ENCODE peak calls at places on chromosomes 1 and 21, in seven cellular contexts. S, H, C, X, U, K and W are unnamed samples.
A peak's percentile ranks its signal among the peaks of the same experiment; 100 is the strongest.

GRCh38 chr1:80534606-80535360 is 1266.0 kb upstream of the ADGRL2 start:
- DNase-seq in S (no peak), H (no peak), C (no peak), X (no peak), U (peak; percentile 16), K (no peak), W (no peak)

GRCh38 chr1:226644541-226645176 is 94.4 kb downstream of the ITPKB start:
- DNase-seq in S (peak; percentile 6), H (peak; percentile 5), C (no peak), X (no peak), U (no peak), K (no peak), W (no peak)

GRCh38 chr1:2459757-2460156 is 16.3 kb upstream of the PLCH2 start:
- DNase-seq in S (peak; percentile 45), H (no peak), C (peak; percentile 38), X (peak; percentile 40), U (peak; percentile 53), K (no peak), W (no peak)

GRCh38 chr1:116286541-116286971 is 86.5 kb upstream of the ATP1A1 start:
- DNase-seq in S (no peak), H (no peak), C (no peak), X (no peak), U (peak; percentile 69), K (no peak), W (peak; percentile 10)

GRCh38 chr1:119370748-119371147 is 2.2 kb downstream of the HAO2 start:
- DNase-seq in S (no peak), H (no peak), C (no peak), X (no peak), U (no peak), K (no peak), W (no peak)

GRCh38 chr1:70290248-70290647 is 64.3 kb downstream of the ANKRD13C start:
- DNase-seq in S (no peak), H (no peak), C (no peak), X (no peak), U (peak; percentile 27), K (no peak), W (peak; percentile 29)

GRCh38 chr21:25956993-25957714 is 213.4 kb downstream of the APP start:
- DNase-seq in S (no peak), H (no peak), C (no peak), X (no peak), U (peak; percentile 91), K (no peak), W (peak; percentile 58)

GRCh38 chr1:41795205-41795762 is 123.4 kb downstream of the HIVEP3 start:
- DNase-seq in S (no peak), H (no peak), C (no peak), X (no peak), U (peak; percentile 80), K (no peak), W (peak; percentile 63)

GRCh38 chr1:43358121-43358745 is 548 bp upstream of the CDC20 start:
- DNase-seq in S (no peak), H (no peak), C (no peak), X (no peak), U (peak; percentile 51), K (peak; percentile 73), W (peak; percentile 38)

GRCh38 chr1:47563206-47563605 is 125.4 kb downstream of the FOXD2 start:
- DNase-seq in S (no peak), H (no peak), C (no peak), X (no peak), U (no peak), K (no peak), W (no peak)

GRCh38 chr1:15750924-15751323 is 7.7 kb upstream of the FBLIM1 start:
- DNase-seq in S (no peak), H (no peak), C (no peak), X (no peak), U (no peak), K (no peak), W (no peak)

GRCh38 chr1:5427026-5427613 is 565.1 kb downstream of the NPHP4 start:
- DNase-seq in S (no peak), H (no peak), C (no peak), X (no peak), U (no peak), K (no peak), W (no peak)

GRCh38 chr1:41354956-41355355 is 6.3 kb upstream of the FOXO6 start:
- DNase-seq in S (no peak), H (no peak), C (no peak), X (no peak), U (no peak), K (no peak), W (no peak)

GRCh38 chr21:28699591-28700259 is 293.0 kb downstream of the LTN1 start:
- DNase-seq in S (no peak), H (no peak), C (no peak), X (no peak), U (no peak), K (no peak), W (no peak)

GRCh38 chr1:155003766-155004351 is 1.3 kb downstream of the ZBTB7B start:
- DNase-seq in S (peak; percentile 86), H (peak; percentile 55), C (peak; percentile 76), X (peak; percentile 79), U (peak; percentile 39), K (peak; percentile 70), W (peak; percentile 33)

GRCh38 chr1:8364528-8365442 is 46.9 kb downstream of the SLC45A1 start:
- DNase-seq in S (no peak), H (no peak), C (no peak), X (no peak), U (no peak), K (no peak), W (no peak)

GRCh38 chr1:229203030-229203751 is 67.7 kb upstream of the RAB4A start:
- DNase-seq in S (no peak), H (peak; percentile 62), C (no peak), X (no peak), U (peak; percentile 77), K (no peak), W (peak; percentile 72)

GRCh38 chr1:189211742-189212141 is 1265.9 kb downstream of the BRINP3 start:
- DNase-seq in S (no peak), H (no peak), C (no peak), X (no peak), U (peak; percentile 13), K (no peak), W (no peak)

GRCh38 chr1:89358287-89358893 is 5.5 kb upstream of the GBP6 start:
- DNase-seq in S (peak; percentile 66), H (peak; percentile 80), C (peak; percentile 86), X (peak; percentile 83), U (peak; percentile 86), K (peak; percentile 68), W (peak; percentile 52)

GRCh38 chr1:39886757-39887231 is 3.5 kb upstream of the TRIT1 start:
- DNase-seq in S (no peak), H (no peak), C (no peak), X (no peak), U (no peak), K (no peak), W (peak; percentile 47)

GRCh38 chr1:230464618-230465017 is 38.5 kb upstream of the PGBD5 start:
- DNase-seq in S (no peak), H (no peak), C (no peak), X (peak; percentile 9), U (peak; percentile 19), K (no peak), W (no peak)

GRCh38 chr1:28545246-28545628 is 7.6 kb upstream of the TRNAU1AP start:
- DNase-seq in S (no peak), H (no peak), C (no peak), X (no peak), U (no peak), K (no peak), W (no peak)

GRCh38 chr1:28535180-28535579 is 17.7 kb upstream of the TRNAU1AP start:
- DNase-seq in S (no peak), H (no peak), C (no peak), X (no peak), U (no peak), K (peak; percentile 10), W (no peak)

GRCh38 chr1:28538286-28538685 is 14.6 kb upstream of the TRNAU1AP start:
- DNase-seq in S (no peak), H (no peak), C (no peak), X (no peak), U (no peak), K (no peak), W (no peak)

GRCh38 chr1:28537457-28538199 is 15.3 kb upstream of the TRNAU1AP start:
- DNase-seq in S (no peak), H (no peak), C (no peak), X (no peak), U (no peak), K (no peak), W (no peak)

DNA sequence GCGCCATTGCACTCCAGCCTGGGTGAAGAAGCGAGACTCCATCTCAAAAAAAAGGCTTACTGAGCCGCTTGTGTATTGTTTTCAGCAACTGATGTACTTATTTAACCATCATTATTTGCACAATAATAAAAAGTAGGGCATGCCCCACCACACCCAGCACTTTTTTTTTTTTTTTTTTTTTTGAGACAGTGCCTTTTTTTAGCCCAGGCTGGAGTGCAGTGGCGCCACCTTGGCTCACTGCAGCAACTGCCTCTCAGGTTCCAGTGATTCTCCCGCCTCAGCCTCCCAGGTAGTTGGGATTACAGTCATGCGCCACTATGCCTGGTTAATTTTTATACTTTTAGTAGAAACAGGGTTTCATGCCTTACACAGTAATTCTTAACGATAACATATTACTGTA is 12.2 kb upstream of the TRNAU1AP start:
- DNase-seq in S (no peak), H (no peak), C (no peak), X (no peak), U (peak; percentile 4), K (no peak), W (no peak)
- TF ChIP-seq CTCF in S (no peak), H (no peak), C (no peak), X (no peak), U (peak; percentile 28), K (no peak), W (peak; percentile 38)

GRCh38 chr21:45012661-45013270 is 61.6 kb upstream of the ADARB1 start:
- DNase-seq in S (peak; percentile 27), H (no peak), C (no peak), X (no peak), U (no peak), K (no peak), W (no peak)
- TF ChIP-seq CTCF in S (no peak), H (no peak), C (no peak), X (no peak), U (peak; percentile 6), K (no peak), W (no peak)

GRCh38 chr21:35885942-35886541 is 174.3 kb downstream of the SETD4 start:
- DNase-seq in S (no peak), H (no peak), C (no peak), X (no peak), U (no peak), K (no peak), W (no peak)
- TF ChIP-seq CTCF in S (no peak), H (no peak), C (no peak), X (no peak), U (no peak), K (no peak), W (no peak)

GRCh38 chr1:22317231-22317919 is 134.3 kb upstream of the ZBTB40 start:
- DNase-seq in S (no peak), H (peak; percentile 74), C (no peak), X (no peak), U (peak; percentile 30), K (peak; percentile 45), W (no peak)
- TF ChIP-seq CTCF in S (no peak), H (peak; percentile 81), C (peak; percentile 26), X (no peak), U (peak; percentile 76), K (peak; percentile 44), W (peak; percentile 73)

DNA sequence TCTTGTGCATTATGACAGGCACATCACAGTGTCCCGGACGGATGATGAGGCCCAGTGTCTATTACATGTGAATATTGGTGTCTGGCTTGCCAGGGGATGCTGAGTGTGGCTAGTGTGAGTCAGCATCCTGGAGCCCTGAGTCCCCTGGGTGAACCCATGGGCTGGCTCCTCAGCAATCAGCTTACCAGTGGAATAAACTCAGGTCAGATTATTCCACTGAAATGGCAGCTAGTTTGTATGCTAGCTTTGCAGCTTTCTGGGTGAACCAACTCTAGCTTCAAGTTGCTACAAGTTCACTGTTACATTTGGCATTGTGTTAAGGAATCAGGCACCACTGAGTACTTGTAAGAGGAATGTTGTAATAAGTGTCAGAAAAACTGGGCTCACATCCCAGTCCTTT is 23.9 kb upstream of the RPTN start:
- DNase-seq in S (no peak), H (no peak), C (no peak), X (no peak), U (peak; percentile 92), K (no peak), W (peak; percentile 69)
- TF ChIP-seq CTCF in S (no peak), H (no peak), C (no peak), X (no peak), U (no peak), K (no peak), W (no peak)